ENCODE peak calls at places on chromosomes 6 and 20, in seven cellular contexts. One of them, this sample, is unnamed.

GRCh38 chr20:10922941-10923340 is 249.1 kb upstream of the JAG1 start:
- DNase-seq in fibroblast of mammary gland: peak; percentile 91
- DNase-seq in heart left ventricle: no peak
- DNase-seq in vagina: no peak
- DNase-seq in AG09309: peak; percentile 70
- DNase-seq in IMR-90: peak; percentile 96
- DNase-seq in kidney: no peak
- DNase-seq in this sample: peak; percentile 87

GRCh38 chr6:67630146-67630545 is 1004.9 kb upstream of the ADGRB3 start:
- DNase-seq in fibroblast of mammary gland: peak; percentile 96
- DNase-seq in heart left ventricle: no peak
- DNase-seq in vagina: no peak
- DNase-seq in AG09309: no peak
- DNase-seq in IMR-90: peak; percentile 74
- DNase-seq in kidney: no peak
- DNase-seq in this sample: peak; percentile 94

GRCh38 chr20:2890743-2891142 is 17.5 kb downstream of the PTPRA start:
- DNase-seq in fibroblast of mammary gland: peak; percentile 54
- DNase-seq in heart left ventricle: no peak
- DNase-seq in vagina: no peak
- DNase-seq in AG09309: no peak
- DNase-seq in IMR-90: peak; percentile 19
- DNase-seq in kidney: no peak
- DNase-seq in this sample: peak; percentile 27

GRCh38 chr6:140319209-140319608 is 944.8 kb upstream of the CITED2 start:
- DNase-seq in fibroblast of mammary gland: peak; percentile 55
- DNase-seq in heart left ventricle: no peak
- DNase-seq in vagina: no peak
- DNase-seq in AG09309: peak; percentile 10
- DNase-seq in IMR-90: peak; percentile 75
- DNase-seq in kidney: no peak
- DNase-seq in this sample: peak; percentile 64

GRCh38 chr20:9958693-9959092 is 76.1 kb upstream of the ANKEF1 start:
- DNase-seq in fibroblast of mammary gland: no peak
- DNase-seq in heart left ventricle: no peak
- DNase-seq in vagina: no peak
- DNase-seq in AG09309: no peak
- DNase-seq in IMR-90: no peak
- DNase-seq in kidney: no peak
- DNase-seq in this sample: no peak

GRCh38 chr20:9220874-9221547 is 152.1 kb downstream of the PLCB4 start:
- DNase-seq in fibroblast of mammary gland: peak; percentile 71
- DNase-seq in heart left ventricle: no peak
- DNase-seq in vagina: no peak
- DNase-seq in AG09309: peak; percentile 80
- DNase-seq in IMR-90: peak; percentile 84
- DNase-seq in kidney: peak; percentile 67
- DNase-seq in this sample: peak; percentile 64

GRCh38 chr6:44630125-44631028 is 242.9 kb downstream of the CDC5L start:
- DNase-seq in fibroblast of mammary gland: peak; percentile 67
- DNase-seq in heart left ventricle: no peak
- DNase-seq in vagina: no peak
- DNase-seq in AG09309: no peak
- DNase-seq in IMR-90: peak; percentile 51
- DNase-seq in kidney: no peak
- DNase-seq in this sample: peak; percentile 78

GRCh38 chr6:135935951-135936601 is 84.6 kb downstream of the PDE7B start:
- DNase-seq in fibroblast of mammary gland: peak; percentile 85
- DNase-seq in heart left ventricle: no peak
- DNase-seq in vagina: no peak
- DNase-seq in AG09309: no peak
- DNase-seq in IMR-90: peak; percentile 75
- DNase-seq in kidney: no peak
- DNase-seq in this sample: peak; percentile 81

GRCh38 chr6:118401325-118401998 is 146.6 kb upstream of the PLN start:
- DNase-seq in fibroblast of mammary gland: no peak
- DNase-seq in heart left ventricle: no peak
- DNase-seq in vagina: no peak
- DNase-seq in AG09309: no peak
- DNase-seq in IMR-90: no peak
- DNase-seq in kidney: no peak
- DNase-seq in this sample: no peak

GRCh38 chr20:20455945-20456344 is 88.0 kb downstream of the INSM1 start:
- DNase-seq in fibroblast of mammary gland: no peak
- DNase-seq in heart left ventricle: no peak
- DNase-seq in vagina: no peak
- DNase-seq in AG09309: no peak
- DNase-seq in IMR-90: no peak
- DNase-seq in kidney: no peak
- DNase-seq in this sample: no peak

GRCh38 chr6:154656660-154657059 is 76.6 kb upstream of the SCAF8 start:
- DNase-seq in fibroblast of mammary gland: no peak
- DNase-seq in heart left ventricle: no peak
- DNase-seq in vagina: no peak
- DNase-seq in AG09309: no peak
- DNase-seq in IMR-90: no peak
- DNase-seq in kidney: no peak
- DNase-seq in this sample: no peak

DNA sequence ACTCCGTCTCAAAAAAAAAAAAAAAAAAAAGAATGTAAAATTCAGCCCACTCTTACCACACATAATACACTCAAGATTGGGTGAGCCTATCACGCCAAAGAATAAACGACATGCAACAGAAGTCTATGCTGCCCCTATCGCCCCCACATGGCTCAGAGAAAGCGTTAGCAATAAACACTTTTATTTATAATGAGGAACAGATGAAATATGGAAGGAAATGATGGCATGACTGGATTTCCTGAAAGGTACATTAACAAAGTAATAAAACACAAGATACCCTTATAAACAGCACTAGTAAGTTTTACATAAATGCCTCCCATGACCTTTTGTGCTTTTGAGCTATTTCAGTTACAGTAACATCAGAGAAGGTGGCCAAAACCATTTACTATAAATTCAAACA is 71.5 kb upstream of the SCAF8 start:
- DNase-seq in fibroblast of mammary gland: peak; percentile 12
- DNase-seq in heart left ventricle: no peak
- DNase-seq in vagina: no peak
- DNase-seq in AG09309: peak; percentile 17
- DNase-seq in IMR-90: no peak
- DNase-seq in kidney: no peak
- DNase-seq in this sample: no peak
- TF ChIP-seq CTCF in fibroblast of mammary gland: no peak
- TF ChIP-seq CTCF in heart left ventricle: no peak
- TF ChIP-seq CTCF in vagina: no peak
- TF ChIP-seq CTCF in AG09309: peak; percentile 13
- TF ChIP-seq CTCF in IMR-90: no peak
- TF ChIP-seq CTCF in kidney: no peak
- TF ChIP-seq CTCF in this sample: no peak

GRCh38 chr6:159980474-159980873 is 11.6 kb downstream of the IGF2R start:
- DNase-seq in fibroblast of mammary gland: no peak
- DNase-seq in heart left ventricle: no peak
- DNase-seq in vagina: no peak
- DNase-seq in AG09309: no peak
- DNase-seq in IMR-90: no peak
- DNase-seq in kidney: no peak
- DNase-seq in this sample: no peak

GRCh38 chr6:159981591-159982245 is 12.8 kb downstream of the IGF2R start:
- DNase-seq in fibroblast of mammary gland: peak; percentile 72
- DNase-seq in heart left ventricle: no peak
- DNase-seq in vagina: no peak
- DNase-seq in AG09309: no peak
- DNase-seq in IMR-90: peak; percentile 91
- DNase-seq in kidney: no peak
- DNase-seq in this sample: peak; percentile 86

GRCh38 chr6:159979136-159979874 is 10.4 kb downstream of the IGF2R start:
- DNase-seq in fibroblast of mammary gland: peak; percentile 65
- DNase-seq in heart left ventricle: no peak
- DNase-seq in vagina: no peak
- DNase-seq in AG09309: no peak
- DNase-seq in IMR-90: peak; percentile 37
- DNase-seq in kidney: no peak
- DNase-seq in this sample: peak; percentile 28

GRCh38 chr6:159982726-159983506 is 14.0 kb downstream of the IGF2R start:
- DNase-seq in fibroblast of mammary gland: peak; percentile 61
- DNase-seq in heart left ventricle: no peak
- DNase-seq in vagina: no peak
- DNase-seq in AG09309: no peak
- DNase-seq in IMR-90: peak; percentile 33
- DNase-seq in kidney: no peak
- DNase-seq in this sample: peak; percentile 85

DNA sequence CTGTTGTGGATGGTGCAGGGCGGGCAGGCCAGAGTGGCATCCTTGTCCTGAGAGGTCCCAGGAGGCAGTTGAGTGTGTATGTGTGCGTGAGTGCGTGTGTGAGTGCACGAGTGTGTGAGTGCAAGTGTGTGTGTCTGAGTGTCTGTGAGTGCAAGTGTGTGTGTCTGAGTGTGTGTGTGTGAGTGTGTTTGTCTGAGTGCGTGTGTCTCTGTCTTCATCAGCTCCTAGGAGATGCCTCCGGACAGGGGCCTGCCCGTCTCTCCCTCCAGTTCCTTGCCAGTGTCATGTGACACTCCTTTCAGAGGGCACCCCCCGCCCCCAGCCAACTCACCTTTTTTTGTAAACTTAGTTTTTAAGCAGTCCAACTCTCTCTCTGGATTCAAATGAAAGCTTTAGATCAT is 12.3 kb downstream of the IGF2R start:
- DNase-seq in fibroblast of mammary gland: no peak
- DNase-seq in heart left ventricle: no peak
- DNase-seq in vagina: no peak
- DNase-seq in AG09309: no peak
- DNase-seq in IMR-90: no peak
- DNase-seq in kidney: no peak
- DNase-seq in this sample: no peak
- H3K4me3 ChIP-seq in fibroblast of mammary gland: no peak overlapping the region
- H3K4me3 ChIP-seq in heart left ventricle: no peak overlapping the region
- H3K4me3 ChIP-seq in vagina: peak overlapping the region; percentile 10
- H3K4me3 ChIP-seq in AG09309: no peak overlapping the region
- H3K4me3 ChIP-seq in IMR-90: no peak overlapping the region
- H3K4me3 ChIP-seq in kidney: peak overlapping the region; percentile 2
- H3K4me3 ChIP-seq in this sample: no peak overlapping the region

DNA sequence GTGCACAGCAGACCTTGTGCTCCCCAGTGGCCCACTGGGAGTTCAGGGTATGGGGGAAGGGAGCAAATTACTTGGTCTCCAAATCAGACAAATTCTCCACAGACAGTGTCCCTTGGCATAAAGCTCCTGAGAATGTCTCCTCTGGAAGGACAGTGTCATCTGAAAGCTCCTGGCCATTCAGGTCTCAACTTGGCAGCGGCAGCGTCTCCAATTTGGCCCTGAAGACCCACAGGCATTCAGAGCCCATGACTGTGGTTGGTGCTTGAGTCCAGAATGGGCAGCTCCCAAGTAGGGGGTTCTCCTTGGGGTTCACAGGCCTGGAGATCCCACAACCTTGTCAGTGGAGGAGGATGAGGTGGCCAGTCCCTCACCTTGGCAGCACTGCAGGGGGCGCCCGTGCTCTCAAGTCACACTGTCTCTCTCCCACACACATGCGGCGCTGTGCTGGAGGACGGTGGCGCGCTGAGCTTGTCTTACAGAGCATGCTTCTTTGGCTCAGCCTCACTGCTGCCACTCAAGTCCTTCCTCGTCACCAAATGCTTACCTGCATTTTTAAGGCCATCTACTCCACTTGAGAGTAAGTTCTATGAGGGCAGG is 20.7 kb downstream of the DYNLRB1 start:
- DNase-seq in fibroblast of mammary gland: peak; percentile 51
- DNase-seq in heart left ventricle: peak; percentile 83
- DNase-seq in vagina: no peak
- DNase-seq in AG09309: no peak
- DNase-seq in IMR-90: no peak
- DNase-seq in kidney: no peak
- DNase-seq in this sample: peak; percentile 55
- TF ChIP-seq CTCF in fibroblast of mammary gland: peak; percentile 47
- TF ChIP-seq CTCF in heart left ventricle: peak; percentile 36
- TF ChIP-seq CTCF in vagina: peak; percentile 15
- TF ChIP-seq CTCF in AG09309: peak; percentile 43
- TF ChIP-seq CTCF in IMR-90: peak; percentile 30
- TF ChIP-seq CTCF in kidney: peak; percentile 31
- TF ChIP-seq CTCF in this sample: peak; percentile 69

DNA sequence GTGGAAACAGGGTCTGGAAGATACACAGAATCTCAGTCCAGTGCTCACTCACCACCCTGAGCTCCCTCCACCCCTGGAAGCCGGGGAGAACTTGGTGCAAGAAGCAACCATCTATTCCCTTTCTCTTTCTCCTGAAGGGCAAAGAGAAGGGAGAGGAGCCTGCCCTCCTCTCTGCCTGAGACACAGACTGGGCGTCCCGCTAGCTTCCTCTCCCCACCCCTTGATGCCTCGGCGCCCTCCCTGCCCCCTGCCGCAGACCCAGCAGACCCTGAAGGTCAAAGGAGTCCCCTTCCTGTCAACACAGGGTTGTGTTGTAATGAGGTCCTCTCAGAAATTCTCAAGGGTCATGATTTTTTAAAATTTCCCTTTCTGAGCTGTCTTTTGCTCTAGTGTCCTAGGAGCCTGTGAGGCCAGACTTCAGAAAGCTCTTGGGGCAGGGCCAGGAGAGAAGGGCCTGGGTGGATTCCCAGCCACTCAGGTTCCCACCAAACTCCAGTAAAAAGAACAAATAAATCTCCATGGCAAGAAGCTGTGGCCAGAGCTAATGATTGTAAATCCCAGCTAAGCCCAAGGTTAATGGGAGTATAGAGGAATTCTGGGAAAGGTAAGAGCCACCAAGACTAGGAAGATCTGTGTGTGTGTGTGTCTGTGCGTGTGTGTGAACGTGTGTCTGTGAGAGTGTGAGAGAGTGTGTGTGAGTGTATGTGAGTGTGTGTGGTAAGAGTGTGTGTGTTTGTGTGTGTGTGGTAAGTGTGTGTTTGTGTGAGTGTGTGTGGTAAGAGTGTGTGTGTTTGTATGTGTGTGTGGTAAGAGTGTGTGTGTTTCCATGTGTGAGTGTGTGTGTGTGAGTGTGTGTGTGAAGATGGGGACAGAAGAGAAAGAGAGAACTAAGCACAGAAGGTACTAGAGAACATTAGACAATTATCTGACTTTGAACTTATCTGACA is 1.0 kb upstream of the JPH2 start:
- DNase-seq in fibroblast of mammary gland: no peak
- DNase-seq in heart left ventricle: no peak
- DNase-seq in vagina: no peak
- DNase-seq in AG09309: no peak
- DNase-seq in IMR-90: peak; percentile 32
- DNase-seq in kidney: no peak
- DNase-seq in this sample: peak; percentile 50
- H3K4me3 ChIP-seq in fibroblast of mammary gland: peak overlapping the region; percentile 40
- H3K4me3 ChIP-seq in heart left ventricle: no peak overlapping the region
- H3K4me3 ChIP-seq in vagina: peak overlapping the region; percentile 46
- H3K4me3 ChIP-seq in AG09309: peak overlapping the region; percentile 52
- H3K4me3 ChIP-seq in IMR-90: no peak overlapping the region
- H3K4me3 ChIP-seq in kidney: no peak overlapping the region
- H3K4me3 ChIP-seq in this sample: peak overlapping the region; percentile 43